ENCODE peak calls at places on chromosomes 2 and 18, in ten cellular contexts. J is Peyer's patch, O is spleen, H is left ventricle myocardium inferior, T is lower lobe of right lung, K is IMR-90, Q is heart right ventricle, I is hepatocyte, M is neural progenitor cell, Y is endodermal cell. E is an unnamed sample. For H3K4me1, the result is how much of the 10 kb centered on the place peaks cover.

GRCh38 chr2:205496370-205496769 is 185.9 kb upstream of the NRP2 start:
- DNase-seq in J (no peak), O (no peak), H (no peak), T (no peak), K (no peak), Q (no peak), I (no peak), M (no peak), Y (no peak), E (no peak)

GRCh38 chr18:43484710-43485109 is 207.4 kb upstream of the SYT4 start:
- DNase-seq in J (no peak), O (no peak), H (no peak), T (no peak), K (no peak), Q (no peak), I (peak), M (no peak), Y (no peak), E (no peak)

GRCh38 chr2:51409920-51410319 is 378.0 kb upstream of the NRXN1 start:
- DNase-seq in J (no peak), O (no peak), H (no peak), T (no peak), K (no peak), Q (no peak), I (no peak), M (no peak), Y (no peak), E (no peak)

GRCh38 chr2:27714053-27714452 is 50.4 kb downstream of the SLC4A1AP start:
- DNase-seq in J (no peak), O (no peak), H (no peak), T (no peak), K (no peak), Q (no peak), I (no peak), M (no peak), Y (no peak), E (no peak)

GRCh38 chr2:118860506-118860905 is 13.1 kb upstream of the EN1 start:
- DNase-seq in J (no peak), O (no peak), H (no peak), T (no peak), K (no peak), Q (no peak), I (no peak), M (no peak), Y (peak), E (no peak)

GRCh38 chr2:235287369-235287722 is 206.5 kb upstream of the AGAP1 start:
- DNase-seq in J (no peak), O (no peak), H (peak), T (no peak), K (peak), Q (no peak), I (no peak), M (no peak), Y (no peak), E (no peak)

GRCh38 chr2:237766334-237766733 is 32.2 kb upstream of the RBM44 start:
- DNase-seq in J (no peak), O (no peak), H (no peak), T (no peak), K (peak), Q (no peak), I (no peak), M (no peak), Y (no peak), E (no peak)

GRCh38 chr2:218041302-218042165 is 27.5 kb upstream of the RUFY4 start:
- DNase-seq in J (no peak), O (no peak), H (no peak), T (no peak), K (no peak), Q (no peak), I (no peak), M (no peak), Y (no peak), E (no peak)

GRCh38 chr18:61953161-61953560 is 60.4 kb upstream of the RNF152 start:
- DNase-seq in J (no peak), O (no peak), H (no peak), T (no peak), K (no peak), Q (no peak), I (no peak), M (no peak), Y (no peak), E (no peak)

GRCh38 chr2:117523842-117524241 is 290.6 kb upstream of the DDX18 start:
- DNase-seq in J (no peak), O (no peak), H (no peak), T (no peak), K (no peak), Q (no peak), I (no peak), M (no peak), Y (no peak), E (no peak)

GRCh38 chr2:204313256-204313655 is 232.0 kb upstream of the PARD3B start:
- DNase-seq in J (no peak), O (no peak), H (no peak), T (no peak), K (no peak), Q (no peak), I (no peak), M (peak), Y (peak), E (no peak)

DNA sequence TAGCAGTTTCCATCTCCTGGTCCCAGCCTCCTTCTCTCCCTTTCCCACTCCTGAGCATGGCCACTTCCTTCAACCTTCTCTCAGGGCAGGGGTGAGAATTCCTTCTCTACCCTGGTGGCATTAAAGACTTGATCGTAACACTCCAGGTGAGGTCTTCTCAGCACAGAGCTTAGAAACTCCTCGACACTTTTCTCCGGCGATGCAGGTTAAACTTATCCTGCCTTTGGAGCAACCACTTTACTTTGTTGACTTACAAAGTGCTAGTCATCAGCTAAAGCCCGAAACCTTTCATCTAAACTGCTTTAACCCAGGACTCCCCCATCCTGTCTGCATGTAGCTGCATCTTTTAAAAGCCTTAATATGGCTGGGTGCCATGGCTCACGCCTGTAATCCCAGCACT is 59.1 kb upstream of the STK17B start:
- DNase-seq in J (no peak), O (no peak), H (no peak), T (no peak), K (no peak), Q (no peak), I (no peak), M (no peak), Y (no peak), E (no peak)
- H3K4me1 ChIP-seq in J (under half), O (under half), H (under half), T (under half), K (under half), Q (under half), I (under half), M (under half), Y (under half), E (under half)

DNA sequence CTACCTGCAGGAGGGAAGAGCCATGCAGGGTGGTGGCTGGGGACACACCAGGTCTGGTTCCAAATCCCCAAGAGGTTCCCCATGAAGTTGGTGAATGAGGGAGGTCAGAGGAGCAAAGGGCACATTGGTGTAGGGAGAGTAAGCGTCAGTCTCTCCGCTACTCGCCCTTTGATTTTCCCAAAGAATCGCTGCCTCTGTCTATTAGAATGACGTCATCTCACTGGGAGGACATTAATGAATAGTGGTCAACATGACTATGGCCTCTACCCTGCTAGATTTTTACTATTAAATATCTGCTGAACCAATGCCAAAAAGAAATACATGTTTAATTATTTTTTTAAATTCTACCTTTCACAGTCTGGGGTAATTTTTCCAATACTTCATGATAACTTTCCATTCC is 109.6 kb upstream of the SNTG2 start:
- DNase-seq in J (no peak), O (no peak), H (no peak), T (no peak), K (no peak), Q (no peak), I (no peak), M (no peak), Y (no peak), E (no peak)
- H3K4me1 ChIP-seq in J (under half), O (under half), H (under half), T (under half), K (under half), Q (under half), I (under half), M (under half), Y (under half), E (under half)

DNA sequence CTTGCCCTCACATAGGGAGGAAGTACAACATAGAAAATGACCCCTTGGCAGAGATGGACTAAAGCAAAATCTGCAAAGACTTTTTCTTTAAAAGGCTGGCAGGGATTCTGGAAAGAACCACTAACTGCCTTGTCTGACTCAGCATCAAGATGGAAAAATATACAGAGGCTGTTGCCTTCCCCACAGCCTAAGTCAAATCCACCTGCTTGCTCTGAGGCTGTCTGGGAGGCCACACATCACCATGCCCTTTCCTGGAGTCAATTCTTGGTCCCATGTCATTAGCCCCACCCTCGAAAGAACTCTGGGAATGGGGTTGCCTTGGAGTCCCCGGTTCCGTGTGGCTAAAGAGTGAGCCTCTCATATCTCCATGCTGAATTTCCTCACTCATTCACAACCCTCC is 39.5 kb downstream of the BMP10 start:
- DNase-seq in J (no peak), O (no peak), H (no peak), T (no peak), K (peak), Q (no peak), I (no peak), M (no peak), Y (no peak), E (no peak)
- H3K4me1 ChIP-seq in J (under half), O (half or more), H (half or more), T (half or more), K (under half), Q (under half), I (under half), M (under half), Y (under half), E (under half)

GRCh38 chr2:106189764-106190468 is 4.2 kb downstream of the UXS1 start:
- DNase-seq in J (no peak), O (no peak), H (no peak), T (no peak), K (peak), Q (no peak), I (no peak), M (no peak), Y (no peak), E (no peak)

GRCh38 chr2:106192752-106193490 is 1.2 kb downstream of the UXS1 start:
- DNase-seq in J (peak), O (no peak), H (no peak), T (peak), K (peak), Q (no peak), I (peak), M (peak), Y (peak), E (peak)

GRCh38 chr2:106189325-106189724 is 4.8 kb downstream of the UXS1 start:
- DNase-seq in J (no peak), O (no peak), H (no peak), T (no peak), K (no peak), Q (no peak), I (no peak), M (no peak), Y (peak), E (no peak)

GRCh38 chr2:106193491-106193976 is 567 bp downstream of the UXS1 start:
- DNase-seq in J (peak), O (peak), H (peak), T (peak), K (no peak), Q (peak), I (peak), M (peak), Y (peak), E (peak)

DNA sequence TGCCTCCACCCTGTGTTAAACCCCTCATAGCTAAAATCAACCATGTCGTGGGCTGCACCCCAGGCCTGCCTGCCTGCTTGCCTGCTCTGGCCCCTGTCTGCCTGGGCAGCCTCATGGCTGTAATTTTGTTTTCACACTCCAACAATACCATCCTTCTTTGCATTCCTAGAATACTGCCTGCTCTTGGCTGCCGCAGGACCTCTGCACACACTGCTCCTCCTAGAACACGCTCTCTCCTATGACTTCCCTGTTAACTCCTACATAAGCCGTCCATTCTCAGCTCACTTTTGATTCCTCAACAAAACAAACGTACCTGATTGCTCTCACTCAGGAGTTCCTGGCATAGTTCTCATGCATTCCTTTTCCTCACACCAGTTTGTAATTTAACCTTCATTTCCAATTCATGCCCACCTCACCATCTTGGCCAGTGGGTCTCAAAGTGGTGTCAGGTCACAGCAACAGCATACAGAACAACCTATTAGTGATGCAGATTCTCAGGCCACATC is 2.5 kb downstream of the UXS1 start:
- DNase-seq in J (no peak), O (no peak), H (no peak), T (no peak), K (no peak), Q (no peak), I (no peak), M (no peak), Y (peak), E (no peak)
- H3K4me1 ChIP-seq in J (under half), O (under half), H (under half), T (half or more), K (under half), Q (under half), I (under half), M (under half), Y (under half), E (under half)

DNA sequence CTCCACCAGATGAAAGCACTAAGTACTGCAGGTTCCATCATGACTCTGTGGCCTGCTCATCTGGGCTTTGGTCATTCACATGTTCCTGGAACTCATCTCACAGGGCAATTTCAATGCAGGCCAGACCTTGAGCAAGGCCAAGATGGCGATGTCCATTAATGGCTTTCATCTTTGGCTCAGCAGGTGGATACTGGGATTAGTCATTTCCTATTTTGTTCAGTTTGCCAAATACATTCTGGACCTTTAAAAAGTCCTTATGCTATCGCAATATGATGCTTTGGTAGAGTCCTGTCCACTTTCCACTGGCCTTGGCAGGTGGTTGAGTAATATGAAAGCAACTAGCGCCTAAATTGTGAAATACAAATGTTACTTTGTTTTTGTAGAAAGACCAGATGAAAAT is 170.1 kb upstream of the REV1 start:
- DNase-seq in J (no peak), O (no peak), H (no peak), T (no peak), K (peak), Q (no peak), I (no peak), M (no peak), Y (no peak), E (no peak)
- H3K4me1 ChIP-seq in J (under half), O (under half), H (under half), T (under half), K (under half), Q (under half), I (under half), M (under half), Y (under half), E (under half)

GRCh38 chr2:230751062-230751461 is 38.4 kb downstream of the CAB39 start:
- DNase-seq in J (no peak), O (no peak), H (no peak), T (no peak), K (peak), Q (no peak), I (no peak), M (no peak), Y (no peak), E (no peak)
- H3K4me1 ChIP-seq in J (under half), O (under half), H (half or more), T (under half), K (under half), Q (under half), I (under half), M (under half), Y (under half), E (under half)

DNA sequence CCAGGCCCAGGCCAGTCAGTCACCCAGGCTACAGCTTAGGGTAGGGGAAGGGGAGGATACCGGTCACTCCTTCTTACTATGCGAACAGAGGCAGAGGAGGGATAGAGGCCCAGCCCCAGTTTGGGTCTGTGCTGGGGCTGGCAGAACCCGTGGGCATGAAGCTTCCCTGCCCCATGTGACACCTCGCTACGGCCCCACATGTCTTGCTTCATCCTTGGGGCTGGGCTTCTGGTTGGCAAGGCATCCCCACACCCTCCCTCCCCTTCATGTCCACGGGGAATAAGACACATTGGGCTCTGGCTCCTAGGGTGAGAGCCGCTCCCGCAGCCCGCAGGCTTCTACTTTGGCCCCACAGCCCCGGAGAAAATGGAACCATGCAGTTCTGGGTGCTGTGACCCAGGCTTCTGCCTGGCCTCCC is 32.4 kb downstream of the HS1BP3 start:
- DNase-seq in J (peak), O (no peak), H (peak), T (peak), K (no peak), Q (no peak), I (no peak), M (no peak), Y (no peak), E (no peak)
- H3K4me1 ChIP-seq in J (under half), O (under half), H (half or more), T (half or more), K (under half), Q (half or more), I (under half), M (under half), Y (under half), E (under half)

E was measured in colonic mucosa.